ENCODE peak calls at places on chromosomes 3 and 15, in nine cellular contexts. Y, V, A, K, R, E, J, F and W are unnamed samples. For H3K27me3, the result is how much of the 10 kb centered on the place peaks cover.

GRCh38 chr3:86895202-86895601 is 95.7 kb downstream of the VGLL3 start:
- DNase-seq in Y (no peak), V (no peak), A (no peak), K (no peak), R (no peak), E (peak), J (no peak), F (no peak), W (no peak)

GRCh38 chr15:62549345-62549970 is 384.4 kb upstream of the C2CD4B start:
- DNase-seq in Y (no peak), V (no peak), A (no peak), K (peak), R (peak), E (peak), J (peak), F (no peak), W (no peak)

GRCh38 chr15:95784508-95784907 is 546.0 kb upstream of the NR2F2 start:
- DNase-seq in Y (no peak), V (no peak), A (no peak), K (no peak), R (no peak), E (no peak), J (no peak), F (no peak), W (no peak)

GRCh38 chr3:188947983-188948657 is 223.7 kb upstream of the TPRG1 start:
- DNase-seq in Y (peak), V (peak), A (no peak), K (peak), R (peak), E (peak), J (peak), F (peak), W (peak)

GRCh38 chr15:70164910-70165791 is 67.4 kb upstream of the TLE3 start:
- DNase-seq in Y (no peak), V (no peak), A (no peak), K (no peak), R (peak), E (no peak), J (no peak), F (no peak), W (no peak)

GRCh38 chr3:2770451-2770850 is 339.7 kb downstream of the IL5RA start:
- DNase-seq in Y (no peak), V (no peak), A (no peak), K (no peak), R (peak), E (no peak), J (peak), F (no peak), W (no peak)

GRCh38 chr3:187880438-187880837 is 135.2 kb upstream of the BCL6 start:
- DNase-seq in Y (no peak), V (no peak), A (no peak), K (no peak), R (no peak), E (peak), J (no peak), F (no peak), W (no peak)

GRCh38 chr3:158121295-158121694 is 11.4 kb downstream of the RSRC1 start:
- DNase-seq in Y (no peak), V (no peak), A (no peak), K (no peak), R (no peak), E (no peak), J (no peak), F (no peak), W (no peak)

GRCh38 chr3:111595239-111595638 is at the start of gene ZBED2:
- DNase-seq in Y (peak), V (peak), A (no peak), K (no peak), R (no peak), E (peak), J (no peak), F (peak), W (no peak)

GRCh38 chr3:119279101-119279554 is 15.1 kb upstream of the ARHGAP31 start:
- DNase-seq in Y (no peak), V (peak), A (no peak), K (peak), R (peak), E (no peak), J (no peak), F (no peak), W (no peak)

GRCh38 chr15:88624156-88624970 is 3.2 kb downstream of the AEN start:
- DNase-seq in Y (no peak), V (no peak), A (no peak), K (no peak), R (peak), E (no peak), J (peak), F (no peak), W (no peak)

GRCh38 chr15:41801185-41801584 is 26.7 kb upstream of the JMJD7 start:
- DNase-seq in Y (no peak), V (no peak), A (no peak), K (no peak), R (no peak), E (no peak), J (no peak), F (no peak), W (no peak)

GRCh38 chr3:25478358-25478757 is 50.3 kb downstream of the RARB start:
- DNase-seq in Y (no peak), V (no peak), A (no peak), K (no peak), R (no peak), E (no peak), J (no peak), F (no peak), W (no peak)

GRCh38 chr15:50813865-50814264 is 48.4 kb upstream of the SPPL2A start:
- DNase-seq in Y (no peak), V (no peak), A (no peak), K (no peak), R (no peak), E (no peak), J (no peak), F (no peak), W (no peak)

GRCh38 chr3:149784064-149784704 is 8.2 kb downstream of the ANKUB1 start:
- DNase-seq in Y (no peak), V (no peak), A (no peak), K (no peak), R (no peak), E (no peak), J (no peak), F (no peak), W (no peak)

GRCh38 chr3:89107461-89108035 is at the start of gene EPHA3:
- DNase-seq in Y (no peak), V (peak), A (peak), K (peak), R (peak), E (peak), J (peak), F (peak), W (peak)

GRCh38 chr3:29280675-29281264 is at the start of gene RBMS3:
- DNase-seq in Y (peak), V (peak), A (peak), K (peak), R (peak), E (peak), J (peak), F (peak), W (peak)

GRCh38 chr3:27559835-27560234 is 75.7 kb upstream of the SLC4A7 start:
- DNase-seq in Y (peak), V (no peak), A (no peak), K (no peak), R (no peak), E (peak), J (peak), F (peak), W (no peak)

GRCh38 chr15:89770041-89770440 is 6.1 kb upstream of the MESP2 start:
- DNase-seq in Y (no peak), V (no peak), A (no peak), K (no peak), R (no peak), E (peak), J (no peak), F (no peak), W (no peak)

GRCh38 chr3:30631237-30631961 is 25.0 kb downstream of the TGFBR2 start:
- DNase-seq in Y (no peak), V (no peak), A (no peak), K (no peak), R (no peak), E (no peak), J (no peak), F (no peak), W (no peak)

GRCh38 chr15:79378394-79379158 is 53.6 kb upstream of the MINAR1 start:
- DNase-seq in Y (no peak), V (no peak), A (no peak), K (no peak), R (no peak), E (no peak), J (no peak), F (no peak), W (no peak)

GRCh38 chr3:23174426-23175039 is 28.6 kb upstream of the UBE2E2 start:
- DNase-seq in Y (no peak), V (no peak), A (no peak), K (no peak), R (peak), E (no peak), J (no peak), F (no peak), W (no peak)

GRCh38 chr15:65818927-65819562 is 27.0 kb upstream of the DENND4A start:
- DNase-seq in Y (no peak), V (no peak), A (peak), K (no peak), R (no peak), E (no peak), J (no peak), F (no peak), W (no peak)

GRCh38 chr3:129180461-129180860 is 3.2 kb downstream of the CNBP start:
- DNase-seq in Y (no peak), V (no peak), A (no peak), K (no peak), R (no peak), E (no peak), J (no peak), F (no peak), W (no peak)

GRCh38 chr3:165256554-165256953 is 60.4 kb upstream of the SLITRK3 start:
- DNase-seq in Y (no peak), V (no peak), A (no peak), K (no peak), R (no peak), E (no peak), J (no peak), F (no peak), W (no peak)

GRCh38 chr15:95170587-95171380 is 939.4 kb downstream of the MCTP2 start:
- DNase-seq in Y (no peak), V (no peak), A (no peak), K (no peak), R (no peak), E (no peak), J (no peak), F (no peak), W (no peak)

GRCh38 chr3:39106281-39107055 is 959 bp downstream of the GORASP1 start:
- DNase-seq in Y (no peak), V (no peak), A (no peak), K (no peak), R (peak), E (peak), J (peak), F (no peak), W (no peak)

GRCh38 chr3:73622135-73622534 is 2.6 kb downstream of the PDZRN3 start:
- DNase-seq in Y (no peak), V (no peak), A (no peak), K (peak), R (peak), E (no peak), J (peak), F (no peak), W (no peak)

GRCh38 chr15:45790325-45790943 is 155.6 kb downstream of the SQOR start:
- DNase-seq in Y (no peak), V (no peak), A (no peak), K (peak), R (peak), E (no peak), J (peak), F (no peak), W (no peak)

GRCh38 chr15:95247068-95247984 is 1016.0 kb downstream of the MCTP2 start:
- DNase-seq in Y (peak), V (no peak), A (no peak), K (no peak), R (no peak), E (peak), J (peak), F (no peak), W (peak)

GRCh38 chr15:50883903-50884302 is 24.6 kb upstream of the AP4E1 start:
- DNase-seq in Y (peak), V (peak), A (no peak), K (peak), R (no peak), E (peak), J (peak), F (no peak), W (peak)

GRCh38 chr3:99242271-99242670 is 340.8 kb upstream of the DCBLD2 start:
- DNase-seq in Y (no peak), V (no peak), A (no peak), K (no peak), R (no peak), E (peak), J (no peak), F (no peak), W (no peak)

GRCh38 chr15:61871926-61872522 is 188.2 kb downstream of the VPS13C start:
- DNase-seq in Y (no peak), V (no peak), A (no peak), K (no peak), R (peak), E (peak), J (peak), F (no peak), W (no peak)

DNA sequence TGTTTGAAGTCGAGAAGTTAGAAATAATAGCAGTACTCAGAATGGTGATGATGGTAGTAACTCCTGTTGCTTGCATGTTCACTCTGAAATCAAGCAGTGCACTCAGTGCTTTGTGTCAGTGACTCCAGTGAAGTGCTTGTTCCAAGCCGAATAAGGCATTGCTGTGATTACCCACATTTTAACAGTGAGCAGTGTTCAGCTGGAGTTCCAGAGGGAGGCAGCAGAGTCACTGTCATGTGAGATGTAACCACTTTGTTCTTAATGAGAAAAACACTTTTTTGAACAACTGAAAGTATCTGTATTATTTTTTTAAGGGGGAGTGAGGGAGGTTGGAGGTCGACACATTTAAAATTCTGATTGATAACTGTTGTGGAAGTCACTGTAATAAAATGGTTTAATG is 3.7 kb downstream of the MDFIC2 start:
- DNase-seq in Y (no peak), V (no peak), A (no peak), K (no peak), R (peak), E (no peak), J (peak), F (no peak), W (no peak)
- TF ChIP-seq CTCF in Y (no peak), V (no peak), A (peak), K (no peak), R (peak), E (peak), J (peak), F (no peak), W (peak)

GRCh38 chr3:13786811-13787210 is 93.1 kb downstream of the WNT7A start:
- DNase-seq in Y (no peak), V (no peak), A (no peak), K (no peak), R (no peak), E (no peak), J (no peak), F (no peak), W (no peak)
- H3K27me3 ChIP-seq in Y (under half), V (under half), A (under half), K (under half), R (under half), E (under half), J (under half), F (under half), W (under half)

GRCh38 chr15:72585659-72586058 is 68.8 kb upstream of the GOLGA6B start:
- DNase-seq in Y (no peak), V (no peak), A (no peak), K (no peak), R (no peak), E (no peak), J (no peak), F (no peak), W (no peak)
- TF ChIP-seq CTCF in Y (peak), V (no peak), A (no peak), K (no peak), R (no peak), E (peak), J (peak), F (no peak), W (peak)

GRCh38 chr3:46892285-46893145 is 15.0 kb downstream of the PTH1R start:
- DNase-seq in Y (no peak), V (peak), A (no peak), K (peak), R (peak), E (peak), J (peak), F (peak), W (no peak)

GRCh38 chr3:46894256-46894655 is 16.7 kb downstream of the PTH1R start:
- DNase-seq in Y (no peak), V (no peak), A (no peak), K (no peak), R (no peak), E (no peak), J (no peak), F (no peak), W (no peak)

GRCh38 chr3:46895204-46895660 is 17.7 kb downstream of the PTH1R start:
- DNase-seq in Y (peak), V (peak), A (peak), K (peak), R (peak), E (peak), J (peak), F (peak), W (no peak)

GRCh38 chr3:46893146-46893748 is 15.7 kb downstream of the PTH1R start:
- DNase-seq in Y (no peak), V (no peak), A (no peak), K (no peak), R (peak), E (no peak), J (no peak), F (no peak), W (no peak)

DNA sequence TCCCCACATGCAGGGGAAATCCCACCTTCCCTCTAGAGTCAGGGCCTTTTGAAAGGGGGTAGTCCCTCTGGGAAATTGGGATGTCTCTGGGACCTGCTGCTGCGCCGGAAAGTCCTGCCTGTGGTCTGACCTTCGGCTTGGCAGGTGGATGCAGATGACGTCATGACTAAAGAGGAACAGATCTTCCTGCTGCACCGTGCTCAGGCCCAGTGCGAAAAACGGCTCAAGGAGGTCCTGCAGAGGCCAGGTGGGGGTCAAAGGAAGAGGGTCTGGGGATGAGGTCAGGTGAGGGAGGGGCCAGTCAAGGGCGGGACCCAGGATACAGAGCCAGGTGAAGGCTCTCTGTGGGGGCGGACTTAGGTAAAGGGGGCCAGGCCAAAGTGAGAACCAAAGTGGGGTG is 16.2 kb downstream of the PTH1R start:
- DNase-seq in Y (no peak), V (no peak), A (no peak), K (no peak), R (no peak), E (no peak), J (no peak), F (no peak), W (no peak)
- H3K27me3 ChIP-seq in Y (half or more), V (under half), A (under half), K (under half), R (half or more), E (half or more), J (under half), F (under half), W (under half)

GRCh38 chr15:58056015-58056414 is 9.5 kb downstream of the ALDH1A2 start:
- DNase-seq in Y (no peak), V (no peak), A (no peak), K (no peak), R (no peak), E (no peak), J (no peak), F (no peak), W (no peak)
- TF ChIP-seq CTCF in Y (no peak), V (no peak), A (no peak), K (peak), R (peak), E (peak), J (peak), F (no peak), W (peak)